ENCODE peak calls at places on chromosome 1, in nine cellular contexts. One of them, this sample, is unnamed.

GRCh38 chr1:42915456-42915855 is 43.2 kb downstream of the SLC2A1 start:
- ATAC-seq in pancreas: no peak
- ATAC-seq in heart left ventricle: no peak
- ATAC-seq in upper lobe of left lung: no peak
- ATAC-seq in WTC11: no peak
- ATAC-seq in body of pancreas: no peak
- ATAC-seq in activated CD8-positive, alpha-beta T cell treated with anti-CD3 and anti-CD28 coated beads for 36 hours: no peak
- ATAC-seq in HepG2: no peak
- ATAC-seq in right lobe of liver: no peak
- ATAC-seq in this sample: no peak

GRCh38 chr1:154206212-154206611 is at the start of gene CFAP141:
- ATAC-seq in pancreas: peak; percentile 57
- ATAC-seq in heart left ventricle: peak; percentile 25
- ATAC-seq in upper lobe of left lung: no peak
- ATAC-seq in WTC11: no peak
- ATAC-seq in body of pancreas: peak; percentile 63
- ATAC-seq in activated CD8-positive, alpha-beta T cell treated with anti-CD3 and anti-CD28 coated beads for 36 hours: peak; percentile 90
- ATAC-seq in HepG2: peak; percentile 36
- ATAC-seq in right lobe of liver: no peak
- ATAC-seq in this sample: no peak

GRCh38 chr1:53663525-53664300 is 75.3 kb downstream of the GLIS1 start:
- ATAC-seq in pancreas: no peak
- ATAC-seq in heart left ventricle: no peak
- ATAC-seq in upper lobe of left lung: no peak
- ATAC-seq in WTC11: no peak
- ATAC-seq in body of pancreas: no peak
- ATAC-seq in activated CD8-positive, alpha-beta T cell treated with anti-CD3 and anti-CD28 coated beads for 36 hours: no peak
- ATAC-seq in HepG2: no peak
- ATAC-seq in right lobe of liver: no peak
- ATAC-seq in this sample: no peak

GRCh38 chr1:196063307-196063706 is 544.9 kb downstream of the KCNT2 start:
- ATAC-seq in pancreas: no peak
- ATAC-seq in heart left ventricle: no peak
- ATAC-seq in upper lobe of left lung: no peak
- ATAC-seq in WTC11: no peak
- ATAC-seq in body of pancreas: no peak
- ATAC-seq in activated CD8-positive, alpha-beta T cell treated with anti-CD3 and anti-CD28 coated beads for 36 hours: no peak
- ATAC-seq in HepG2: no peak
- ATAC-seq in right lobe of liver: no peak
- ATAC-seq in this sample: no peak

GRCh38 chr1:2496087-2496622 is 20.1 kb downstream of the PLCH2 start:
- ATAC-seq in pancreas: no peak
- ATAC-seq in heart left ventricle: no peak
- ATAC-seq in upper lobe of left lung: no peak
- ATAC-seq in WTC11: no peak
- ATAC-seq in body of pancreas: no peak
- ATAC-seq in activated CD8-positive, alpha-beta T cell treated with anti-CD3 and anti-CD28 coated beads for 36 hours: peak; percentile 46
- ATAC-seq in HepG2: peak; percentile 60
- ATAC-seq in right lobe of liver: no peak
- ATAC-seq in this sample: no peak

GRCh38 chr1:111709986-111710385 is 29.2 kb downstream of the INKA2 start:
- ATAC-seq in pancreas: no peak
- ATAC-seq in heart left ventricle: no peak
- ATAC-seq in upper lobe of left lung: no peak
- ATAC-seq in WTC11: no peak
- ATAC-seq in body of pancreas: no peak
- ATAC-seq in activated CD8-positive, alpha-beta T cell treated with anti-CD3 and anti-CD28 coated beads for 36 hours: peak; percentile 48
- ATAC-seq in HepG2: no peak
- ATAC-seq in right lobe of liver: no peak
- ATAC-seq in this sample: no peak

GRCh38 chr1:230891984-230892383 is 23.7 kb upstream of the C1orf198 start:
- ATAC-seq in pancreas: no peak
- ATAC-seq in heart left ventricle: no peak
- ATAC-seq in upper lobe of left lung: no peak
- ATAC-seq in WTC11: no peak
- ATAC-seq in body of pancreas: no peak
- ATAC-seq in activated CD8-positive, alpha-beta T cell treated with anti-CD3 and anti-CD28 coated beads for 36 hours: no peak
- ATAC-seq in HepG2: no peak
- ATAC-seq in right lobe of liver: no peak
- ATAC-seq in this sample: no peak

GRCh38 chr1:54800899-54801759 is at the start of gene TTC22:
- ATAC-seq in pancreas: peak; percentile 90
- ATAC-seq in heart left ventricle: peak; percentile 78
- ATAC-seq in upper lobe of left lung: peak; percentile 87
- ATAC-seq in WTC11: peak; percentile 89
- ATAC-seq in body of pancreas: peak; percentile 85
- ATAC-seq in activated CD8-positive, alpha-beta T cell treated with anti-CD3 and anti-CD28 coated beads for 36 hours: peak; percentile 71
- ATAC-seq in HepG2: peak; percentile 58
- ATAC-seq in right lobe of liver: peak; percentile 77
- ATAC-seq in this sample: peak; percentile 25

GRCh38 chr1:92118826-92119225 is 38.7 kb downstream of the BTBD8 start:
- ATAC-seq in pancreas: no peak
- ATAC-seq in heart left ventricle: no peak
- ATAC-seq in upper lobe of left lung: no peak
- ATAC-seq in WTC11: no peak
- ATAC-seq in body of pancreas: no peak
- ATAC-seq in activated CD8-positive, alpha-beta T cell treated with anti-CD3 and anti-CD28 coated beads for 36 hours: no peak
- ATAC-seq in HepG2: no peak
- ATAC-seq in right lobe of liver: no peak
- ATAC-seq in this sample: no peak

DNA sequence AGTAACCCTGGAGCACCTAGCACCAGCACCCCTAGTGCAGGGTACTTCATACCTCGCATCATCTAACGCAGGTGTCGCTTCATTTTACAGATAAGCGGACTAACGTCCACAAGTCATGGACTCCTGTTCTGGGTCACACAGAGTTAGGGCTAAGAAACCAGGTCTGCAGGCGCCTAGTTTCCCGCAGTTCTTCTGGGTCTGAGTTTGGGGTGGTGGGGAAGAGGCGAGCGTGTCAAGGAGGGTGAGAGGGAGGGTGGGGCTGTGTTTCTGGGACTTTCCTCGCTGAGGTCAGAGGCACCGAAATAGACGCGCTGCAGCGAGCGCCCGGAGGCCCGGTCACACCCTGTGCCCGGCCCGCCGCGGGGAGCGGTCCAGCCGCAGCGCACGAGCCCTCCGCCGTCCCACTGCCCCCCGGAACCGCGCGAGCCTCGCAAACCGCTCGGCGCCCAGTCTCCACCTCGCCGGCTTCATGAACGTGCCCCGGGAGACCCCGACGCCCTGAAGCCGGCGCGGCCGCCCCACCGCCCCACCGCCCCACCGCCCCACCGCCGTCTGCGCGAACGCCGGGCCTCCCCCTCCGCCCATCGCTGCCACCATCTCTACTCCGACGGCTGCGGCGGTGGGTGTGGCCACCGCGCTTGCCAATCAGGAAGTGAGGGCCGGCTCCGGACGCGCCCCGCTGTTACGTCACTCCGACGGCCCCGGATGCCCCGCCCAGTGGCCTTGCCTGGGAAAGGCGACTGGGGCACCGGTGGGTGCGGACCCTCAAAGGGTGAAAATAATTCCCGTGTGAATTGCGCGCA is 12.3 kb downstream of the IFI6 start:
- ATAC-seq in pancreas: peak; percentile 96
- ATAC-seq in heart left ventricle: peak; percentile 84
- ATAC-seq in upper lobe of left lung: peak; percentile 91
- ATAC-seq in WTC11: peak; percentile 64
- ATAC-seq in body of pancreas: peak; percentile 89
- ATAC-seq in activated CD8-positive, alpha-beta T cell treated with anti-CD3 and anti-CD28 coated beads for 36 hours: peak; percentile 64
- ATAC-seq in HepG2: peak; percentile 63
- ATAC-seq in right lobe of liver: peak; percentile 83
- ATAC-seq in this sample: peak; percentile 93
- TF ChIP-seq CTCF in pancreas: no peak
- TF ChIP-seq CTCF in heart left ventricle: no peak
- TF ChIP-seq CTCF in upper lobe of left lung: no peak
- TF ChIP-seq CTCF in WTC11: no peak
- TF ChIP-seq CTCF in body of pancreas: no peak
- TF ChIP-seq CTCF in activated CD8-positive, alpha-beta T cell treated with anti-CD3 and anti-CD28 coated beads for 36 hours: no peak
- TF ChIP-seq CTCF in HepG2: no peak
- TF ChIP-seq CTCF in right lobe of liver: no peak
- TF ChIP-seq CTCF in this sample: peak; percentile 11

DNA sequence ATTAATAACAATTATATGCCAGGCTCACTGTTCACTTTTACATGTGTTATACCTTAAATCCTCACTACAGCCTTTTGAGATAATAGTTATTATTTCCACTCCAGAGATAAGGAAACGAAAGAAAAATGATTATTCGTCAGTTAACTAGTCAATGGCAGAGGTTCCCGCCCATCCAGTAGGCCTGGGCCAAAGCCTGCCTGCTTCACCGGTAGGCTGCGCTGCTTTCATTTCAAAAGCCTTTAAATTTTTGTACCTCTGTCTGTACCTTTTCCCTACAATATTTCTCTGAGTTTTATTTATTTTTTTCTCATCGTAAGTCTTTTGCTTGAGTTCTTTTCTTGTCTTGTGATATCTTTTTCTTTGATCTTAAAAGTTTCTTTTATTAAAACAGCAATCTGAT is 3.6 kb downstream of the GPR52 start:
- ATAC-seq in pancreas: no peak
- ATAC-seq in heart left ventricle: no peak
- ATAC-seq in upper lobe of left lung: no peak
- ATAC-seq in WTC11: peak; percentile 66
- ATAC-seq in body of pancreas: no peak
- ATAC-seq in activated CD8-positive, alpha-beta T cell treated with anti-CD3 and anti-CD28 coated beads for 36 hours: no peak
- ATAC-seq in HepG2: no peak
- ATAC-seq in right lobe of liver: no peak
- ATAC-seq in this sample: no peak
- TF ChIP-seq CTCF in pancreas: no peak
- TF ChIP-seq CTCF in heart left ventricle: no peak
- TF ChIP-seq CTCF in upper lobe of left lung: no peak
- TF ChIP-seq CTCF in WTC11: no peak
- TF ChIP-seq CTCF in body of pancreas: no peak
- TF ChIP-seq CTCF in activated CD8-positive, alpha-beta T cell treated with anti-CD3 and anti-CD28 coated beads for 36 hours: no peak
- TF ChIP-seq CTCF in HepG2: no peak
- TF ChIP-seq CTCF in right lobe of liver: no peak
- TF ChIP-seq CTCF in this sample: no peak

GRCh38 chr1:223682502-223682901 is 17.0 kb upstream of the CAPN8 start:
- ATAC-seq in pancreas: no peak
- ATAC-seq in heart left ventricle: no peak
- ATAC-seq in upper lobe of left lung: no peak
- ATAC-seq in WTC11: no peak
- ATAC-seq in body of pancreas: no peak
- ATAC-seq in activated CD8-positive, alpha-beta T cell treated with anti-CD3 and anti-CD28 coated beads for 36 hours: no peak
- ATAC-seq in HepG2: no peak
- ATAC-seq in right lobe of liver: no peak
- ATAC-seq in this sample: no peak

GRCh38 chr1:223678841-223679240 is 13.3 kb upstream of the CAPN8 start:
- ATAC-seq in pancreas: no peak
- ATAC-seq in heart left ventricle: no peak
- ATAC-seq in upper lobe of left lung: no peak
- ATAC-seq in WTC11: no peak
- ATAC-seq in body of pancreas: no peak
- ATAC-seq in activated CD8-positive, alpha-beta T cell treated with anti-CD3 and anti-CD28 coated beads for 36 hours: no peak
- ATAC-seq in HepG2: no peak
- ATAC-seq in right lobe of liver: no peak
- ATAC-seq in this sample: no peak

GRCh38 chr1:223680188-223680587 is 14.7 kb upstream of the CAPN8 start:
- ATAC-seq in pancreas: no peak
- ATAC-seq in heart left ventricle: no peak
- ATAC-seq in upper lobe of left lung: no peak
- ATAC-seq in WTC11: no peak
- ATAC-seq in body of pancreas: no peak
- ATAC-seq in activated CD8-positive, alpha-beta T cell treated with anti-CD3 and anti-CD28 coated beads for 36 hours: no peak
- ATAC-seq in HepG2: no peak
- ATAC-seq in right lobe of liver: no peak
- ATAC-seq in this sample: no peak

GRCh38 chr1:223683586-223684487 is 18.3 kb upstream of the CAPN8 start:
- ATAC-seq in pancreas: peak; percentile 94
- ATAC-seq in heart left ventricle: peak; percentile 43
- ATAC-seq in upper lobe of left lung: peak; percentile 31
- ATAC-seq in WTC11: peak; percentile 95
- ATAC-seq in body of pancreas: peak; percentile 85
- ATAC-seq in activated CD8-positive, alpha-beta T cell treated with anti-CD3 and anti-CD28 coated beads for 36 hours: peak; percentile 77
- ATAC-seq in HepG2: peak; percentile 77
- ATAC-seq in right lobe of liver: peak; percentile 84
- ATAC-seq in this sample: no peak

DNA sequence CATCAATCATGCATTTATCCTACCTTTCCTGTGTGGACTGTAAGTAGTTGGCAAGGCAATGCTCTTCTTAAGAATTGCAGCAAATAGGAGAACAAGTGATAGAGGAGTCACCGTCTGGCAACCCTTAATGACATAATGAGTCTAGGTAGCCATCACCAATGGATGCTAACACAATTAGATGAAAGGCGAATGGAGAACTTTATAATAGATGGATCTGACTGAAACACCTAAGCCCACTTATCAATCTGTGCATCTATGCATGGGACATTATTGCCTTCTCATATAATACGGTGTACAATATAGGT is 18.9 kb upstream of the CAPN8 start:
- ATAC-seq in pancreas: no peak
- ATAC-seq in heart left ventricle: no peak
- ATAC-seq in upper lobe of left lung: no peak
- ATAC-seq in WTC11: no peak
- ATAC-seq in body of pancreas: no peak
- ATAC-seq in activated CD8-positive, alpha-beta T cell treated with anti-CD3 and anti-CD28 coated beads for 36 hours: peak; percentile 20
- ATAC-seq in HepG2: no peak
- ATAC-seq in right lobe of liver: no peak
- ATAC-seq in this sample: no peak
- TF ChIP-seq CTCF in pancreas: no peak
- TF ChIP-seq CTCF in heart left ventricle: no peak
- TF ChIP-seq CTCF in upper lobe of left lung: no peak
- TF ChIP-seq CTCF in WTC11: no peak
- TF ChIP-seq CTCF in body of pancreas: no peak
- TF ChIP-seq CTCF in activated CD8-positive, alpha-beta T cell treated with anti-CD3 and anti-CD28 coated beads for 36 hours: no peak
- TF ChIP-seq CTCF in HepG2: no peak
- TF ChIP-seq CTCF in right lobe of liver: no peak
- TF ChIP-seq CTCF in this sample: no peak

GRCh38 chr1:218547901-218548730 is 203.0 kb downstream of the TGFB2 start:
- ATAC-seq in pancreas: peak; percentile 90
- ATAC-seq in heart left ventricle: no peak
- ATAC-seq in upper lobe of left lung: no peak
- ATAC-seq in WTC11: no peak
- ATAC-seq in body of pancreas: peak; percentile 90
- ATAC-seq in activated CD8-positive, alpha-beta T cell treated with anti-CD3 and anti-CD28 coated beads for 36 hours: no peak
- ATAC-seq in HepG2: no peak
- ATAC-seq in right lobe of liver: no peak
- ATAC-seq in this sample: no peak

GRCh38 chr1:218548764-218549163 is 203.6 kb downstream of the TGFB2 start:
- ATAC-seq in pancreas: no peak
- ATAC-seq in heart left ventricle: peak; percentile 28
- ATAC-seq in upper lobe of left lung: no peak
- ATAC-seq in WTC11: no peak
- ATAC-seq in body of pancreas: no peak
- ATAC-seq in activated CD8-positive, alpha-beta T cell treated with anti-CD3 and anti-CD28 coated beads for 36 hours: no peak
- ATAC-seq in HepG2: no peak
- ATAC-seq in right lobe of liver: no peak
- ATAC-seq in this sample: no peak

GRCh38 chr1:218557731-218558130 is 212.6 kb downstream of the TGFB2 start:
- ATAC-seq in pancreas: peak; percentile 72
- ATAC-seq in heart left ventricle: peak; percentile 46
- ATAC-seq in upper lobe of left lung: peak; percentile 46
- ATAC-seq in WTC11: peak; percentile 75
- ATAC-seq in body of pancreas: peak; percentile 71
- ATAC-seq in activated CD8-positive, alpha-beta T cell treated with anti-CD3 and anti-CD28 coated beads for 36 hours: no peak
- ATAC-seq in HepG2: no peak
- ATAC-seq in right lobe of liver: peak; percentile 25
- ATAC-seq in this sample: no peak

GRCh38 chr1:218556016-218556415 is 210.9 kb downstream of the TGFB2 start:
- ATAC-seq in pancreas: no peak
- ATAC-seq in heart left ventricle: no peak
- ATAC-seq in upper lobe of left lung: no peak
- ATAC-seq in WTC11: no peak
- ATAC-seq in body of pancreas: no peak
- ATAC-seq in activated CD8-positive, alpha-beta T cell treated with anti-CD3 and anti-CD28 coated beads for 36 hours: no peak
- ATAC-seq in HepG2: no peak
- ATAC-seq in right lobe of liver: no peak
- ATAC-seq in this sample: no peak

GRCh38 chr1:218553197-218553596 is 208.1 kb downstream of the TGFB2 start:
- ATAC-seq in pancreas: no peak
- ATAC-seq in heart left ventricle: no peak
- ATAC-seq in upper lobe of left lung: no peak
- ATAC-seq in WTC11: no peak
- ATAC-seq in body of pancreas: no peak
- ATAC-seq in activated CD8-positive, alpha-beta T cell treated with anti-CD3 and anti-CD28 coated beads for 36 hours: no peak
- ATAC-seq in HepG2: no peak
- ATAC-seq in right lobe of liver: no peak
- ATAC-seq in this sample: no peak
- TF ChIP-seq CTCF in pancreas: no peak
- TF ChIP-seq CTCF in heart left ventricle: no peak
- TF ChIP-seq CTCF in upper lobe of left lung: no peak
- TF ChIP-seq CTCF in WTC11: no peak
- TF ChIP-seq CTCF in body of pancreas: no peak
- TF ChIP-seq CTCF in activated CD8-positive, alpha-beta T cell treated with anti-CD3 and anti-CD28 coated beads for 36 hours: no peak
- TF ChIP-seq CTCF in HepG2: peak; percentile 45
- TF ChIP-seq CTCF in right lobe of liver: no peak
- TF ChIP-seq CTCF in this sample: no peak

This sample was measured in gastroesophageal sphincter.